ENCODE peak calls at places on chromosome 10, in eight cellular contexts. X is naive thymus-derived CD4-positive, alpha-beta T cell; Q is hepatocyte; H is keratinocyte; P is mesendoderm; L is CD8-positive, alpha-beta T cell; N is heart left ventricle; G is H9. A is an unnamed sample.

GRCh38 chr10:46229144-46229563 is 57.6 kb upstream of the ANTXRL start:
- DNase-seq in X (no peak), Q (peak; percentile 54), H (no peak), P (peak; percentile 84), L (no peak), N (no peak), G (peak; percentile 67), A (no peak)

GRCh38 chr10:128879030-128879429 is 588.0 kb upstream of the MGMT start:
- DNase-seq in X (no peak), Q (no peak), H (no peak), P (no peak), L (no peak), N (no peak), G (no peak), A (no peak)

GRCh38 chr10:12812541-12812940 is 189.0 kb downstream of the CCDC3 start:
- DNase-seq in X (no peak), Q (no peak), H (no peak), P (no peak), L (no peak), N (no peak), G (no peak), A (no peak)

GRCh38 chr10:24518981-24519597 is 204.6 kb downstream of the ARHGAP21 start:
- DNase-seq in X (peak; percentile 5), Q (peak; percentile 85), H (no peak), P (peak; percentile 74), L (no peak), N (peak; percentile 46), G (peak; percentile 65), A (no peak)

GRCh38 chr10:2812631-2813030 is 254.7 kb upstream of the PFKP start:
- DNase-seq in X (no peak), Q (no peak), H (no peak), P (no peak), L (no peak), N (no peak), G (no peak), A (no peak)

GRCh38 chr10:112958275-112958995 is 8.4 kb downstream of the TCF7L2 start:
- DNase-seq in X (no peak), Q (peak; percentile 50), H (no peak), P (peak; percentile 83), L (no peak), N (no peak), G (no peak), A (no peak)

GRCh38 chr10:91349381-91349780 is 60.8 kb upstream of the HECTD2 start:
- DNase-seq in X (no peak), Q (peak; percentile 54), H (no peak), P (peak; percentile 86), L (no peak), N (peak; percentile 78), G (no peak), A (peak; percentile 41)

GRCh38 chr10:3418041-3418760 is 245.6 kb upstream of the PITRM1 start:
- DNase-seq in X (no peak), Q (no peak), H (no peak), P (peak; percentile 31), L (no peak), N (no peak), G (no peak), A (no peak)

GRCh38 chr10:53315709-53316108 is 543.1 kb upstream of the MBL2 start:
- DNase-seq in X (no peak), Q (no peak), H (no peak), P (peak; percentile 32), L (no peak), N (no peak), G (no peak), A (no peak)

GRCh38 chr10:75841266-75841665 is 409.8 kb downstream of the LRMDA start:
- DNase-seq in X (no peak), Q (no peak), H (no peak), P (no peak), L (no peak), N (no peak), G (no peak), A (no peak)

GRCh38 chr10:5684971-5685763 is 529 bp downstream of the TASOR2 start:
- DNase-seq in X (peak; percentile 72), Q (peak; percentile 85), H (peak; percentile 30), P (peak; percentile 92), L (peak; percentile 52), N (peak; percentile 64), G (peak; percentile 68), A (peak; percentile 70)

GRCh38 chr10:47025540-47026300 is 114.5 kb downstream of the PTPN20 start:
- DNase-seq in X (no peak), Q (no peak), H (no peak), P (no peak), L (no peak), N (no peak), G (peak; percentile 14), A (peak; percentile 45)

GRCh38 chr10:117165557-117166419 is 27.7 kb upstream of the VAX1 start:
- DNase-seq in X (no peak), Q (peak; percentile 78), H (no peak), P (peak; percentile 89), L (no peak), N (no peak), G (peak; percentile 88), A (no peak)

GRCh38 chr10:97801449-97801848 is 29.6 kb upstream of the SFRP5 start:
- DNase-seq in X (no peak), Q (no peak), H (no peak), P (no peak), L (no peak), N (no peak), G (no peak), A (no peak)

GRCh38 chr10:132446661-132447445 is 49.9 kb downstream of the PWWP2B start:
- DNase-seq in X (peak; percentile 75), Q (peak; percentile 87), H (peak; percentile 58), P (peak; percentile 60), L (peak; percentile 61), N (peak; percentile 65), G (no peak), A (peak; percentile 90)

GRCh38 chr10:132447446-132448247 is 50.6 kb downstream of the PWWP2B start:
- DNase-seq in X (peak; percentile 89), Q (peak; percentile 80), H (peak; percentile 82), P (peak; percentile 87), L (peak; percentile 61), N (no peak), G (peak; percentile 75), A (no peak)

GRCh38 chr10:132449826-132450211 is 52.8 kb downstream of the PWWP2B start:
- DNase-seq in X (no peak), Q (no peak), H (no peak), P (no peak), L (no peak), N (peak; percentile 31), G (no peak), A (no peak)

GRCh38 chr10:132449051-132449825 is 52.2 kb downstream of the PWWP2B start:
- DNase-seq in X (no peak), Q (no peak), H (no peak), P (no peak), L (no peak), N (peak; percentile 24), G (no peak), A (peak; percentile 89)

GRCh38 chr10:132448248-132448731 is 51.3 kb downstream of the PWWP2B start:
- DNase-seq in X (no peak), Q (peak; percentile 83), H (peak; percentile 74), P (peak; percentile 48), L (peak; percentile 35), N (peak; percentile 68), G (peak; percentile 92), A (peak; percentile 95)
- H3K4me1 ChIP-seq in X (peaks cover 29% of the 10 kb centered on the region), Q (peaks cover 28% of the 10 kb centered on the region), H (peaks cover 37% of the 10 kb centered on the region), P (peaks cover 12% of the 10 kb centered on the region), L (peaks cover 73% of the 10 kb centered on the region), N (no peaks in the 10 kb centered on the region), G (peaks cover 4% of the 10 kb centered on the region), A (peaks cover 78% of the 10 kb centered on the region)

GRCh38 chr10:131973160-131973951 is 8.4 kb downstream of the BNIP3 start:
- DNase-seq in X (no peak), Q (no peak), H (no peak), P (no peak), L (no peak), N (peak; percentile 81), G (no peak), A (no peak)
- H3K4me1 ChIP-seq in X (peaks cover 21% of the 10 kb centered on the region), Q (no peaks in the 10 kb centered on the region), H (no peaks in the 10 kb centered on the region), P (peaks cover 3% of the 10 kb centered on the region), L (peaks cover 75% of the 10 kb centered on the region), N (peaks cover 10% of the 10 kb centered on the region), G (peaks cover 6% of the 10 kb centered on the region), A (peaks cover 5% of the 10 kb centered on the region)

GRCh38 chr10:132465889-132466519 is 69.0 kb downstream of the PWWP2B start:
- DNase-seq in X (no peak), Q (no peak), H (no peak), P (no peak), L (no peak), N (no peak), G (no peak), A (peak; percentile 74)
- H3K4me1 ChIP-seq in X (no peaks in the 10 kb centered on the region), Q (peaks cover 20% of the 10 kb centered on the region), H (no peaks in the 10 kb centered on the region), P (no peaks in the 10 kb centered on the region), L (no peaks in the 10 kb centered on the region), N (peaks cover 37% of the 10 kb centered on the region), G (no peaks in the 10 kb centered on the region), A (peaks cover 13% of the 10 kb centered on the region)

GRCh38 chr10:29647483-29647882 is 12.7 kb upstream of the SVIL start:
- DNase-seq in X (peak; percentile 22), Q (no peak), H (no peak), P (no peak), L (no peak), N (no peak), G (no peak), A (no peak)

GRCh38 chr10:29646960-29647431 is 12.2 kb upstream of the SVIL start:
- DNase-seq in X (no peak), Q (peak; percentile 33), H (no peak), P (no peak), L (no peak), N (no peak), G (no peak), A (no peak)

GRCh38 chr10:29648114-29648982 is 13.6 kb upstream of the SVIL start:
- DNase-seq in X (peak; percentile 31), Q (no peak), H (no peak), P (no peak), L (peak; percentile 12), N (no peak), G (no peak), A (no peak)

GRCh38 chr10:29643785-29644501 is 9.2 kb upstream of the SVIL start:
- DNase-seq in X (no peak), Q (no peak), H (no peak), P (no peak), L (no peak), N (peak; percentile 48), G (no peak), A (no peak)

DNA sequence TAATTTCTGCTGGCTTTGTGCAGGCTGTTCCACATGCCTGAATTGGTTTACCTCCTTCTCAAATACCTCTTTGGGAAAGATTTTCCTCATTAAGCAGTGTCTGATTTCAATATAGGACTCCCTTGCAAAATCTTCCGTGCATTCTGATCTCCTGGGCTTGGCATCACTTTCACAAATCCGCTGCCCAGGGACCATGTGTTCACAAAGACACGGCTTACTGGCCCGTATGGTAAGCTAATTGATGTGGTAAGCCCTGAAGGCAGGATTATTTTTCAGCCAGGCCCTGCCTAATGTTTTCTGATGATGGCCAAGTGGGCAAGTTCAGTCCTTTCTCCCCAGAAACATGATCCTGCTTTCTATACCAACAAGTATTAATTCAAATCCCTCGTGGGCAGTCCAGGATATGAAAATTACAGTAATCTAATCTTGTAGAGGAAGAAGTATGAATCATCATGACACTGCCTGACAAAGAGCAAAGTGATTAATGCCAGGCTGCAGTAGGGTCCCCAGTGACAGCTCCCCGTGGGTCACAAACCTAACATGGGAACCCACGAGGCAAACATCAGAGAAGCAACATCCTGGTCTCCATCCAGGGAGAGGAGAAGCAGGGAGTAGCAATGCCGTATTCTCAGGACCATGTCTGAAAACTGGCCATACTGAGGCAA is 11.6 kb upstream of the SVIL start:
- DNase-seq in X (no peak), Q (peak; percentile 29), H (no peak), P (no peak), L (no peak), N (no peak), G (no peak), A (no peak)
- H3K4me1 ChIP-seq in X (no peaks in the 10 kb centered on the region), Q (peaks cover 46% of the 10 kb centered on the region), H (peaks cover 26% of the 10 kb centered on the region), P (no peaks in the 10 kb centered on the region), L (peaks cover 34% of the 10 kb centered on the region), N (peaks cover 31% of the 10 kb centered on the region), G (peaks cover 7% of the 10 kb centered on the region), A (peaks cover 42% of the 10 kb centered on the region)